ENCODE peak calls at places on chromosome 12, in ten cellular contexts. One of them, this sample, is unnamed.

GRCh38 chr12:807041-807717 is 54.8 kb downstream of the WNK1 start:
- DNase-seq in amniotic stem cell: no peak
- DNase-seq in neural progenitor cell: no peak
- DNase-seq in lung: no peak
- DNase-seq in Caco-2: no peak
- DNase-seq in SW480: no peak
- DNase-seq in RWPE1: no peak
- DNase-seq in stimulated activated CD4-positive, alpha-beta T cell treated with anti-CD3 and anti-CD28 coated beads, Interleukin-12 subunit alpha, Interleukin-12 subunit beta, amount 100 ng/mL, for 4 hours: no peak
- DNase-seq in AG10803: no peak
- DNase-seq in NCI-H748 treated with DMSO at 0.1 percent for 48 hours: no peak
- DNase-seq in this sample: no peak

GRCh38 chr12:82647853-82648252 is 38.9 kb upstream of the TMTC2 start:
- DNase-seq in amniotic stem cell: no peak
- DNase-seq in RWPE1: no peak
- DNase-seq in lung: no peak
- DNase-seq in stimulated activated CD4-positive, alpha-beta T cell treated with anti-CD3 and anti-CD28 coated beads, Interleukin-12 subunit alpha, Interleukin-12 subunit beta, amount 100 ng/mL, for 4 hours: no peak
- DNase-seq in NCI-H748 treated with DMSO at 0.1 percent for 48 hours: no peak
- DNase-seq in Caco-2: no peak
- DNase-seq in SW480: no peak
- DNase-seq in AG10803: no peak
- DNase-seq in neural progenitor cell: no peak
- DNase-seq in this sample: no peak

GRCh38 chr12:101954681-101955080 is 77.3 kb downstream of the DRAM1 start:
- DNase-seq in lung: no peak
- DNase-seq in RWPE1: no peak
- DNase-seq in NCI-H748 treated with DMSO at 0.1 percent for 48 hours: no peak
- DNase-seq in stimulated activated CD4-positive, alpha-beta T cell treated with anti-CD3 and anti-CD28 coated beads, Interleukin-12 subunit alpha, Interleukin-12 subunit beta, amount 100 ng/mL, for 4 hours: no peak
- DNase-seq in Caco-2: peak
- DNase-seq in AG10803: no peak
- DNase-seq in neural progenitor cell: no peak
- DNase-seq in amniotic stem cell: no peak
- DNase-seq in SW480: no peak
- DNase-seq in this sample: no peak

GRCh38 chr12:124636138-124636968 is 68.9 kb upstream of the NCOR2 start:
- DNase-seq in AG10803: peak
- DNase-seq in Caco-2: peak
- DNase-seq in SW480: peak
- DNase-seq in stimulated activated CD4-positive, alpha-beta T cell treated with anti-CD3 and anti-CD28 coated beads, Interleukin-12 subunit alpha, Interleukin-12 subunit beta, amount 100 ng/mL, for 4 hours: peak
- DNase-seq in amniotic stem cell: no peak
- DNase-seq in neural progenitor cell: no peak
- DNase-seq in NCI-H748 treated with DMSO at 0.1 percent for 48 hours: no peak
- DNase-seq in RWPE1: peak
- DNase-seq in lung: no peak
- DNase-seq in this sample: no peak

GRCh38 chr12:101078881-101079280 is 131.2 kb downstream of the SLC5A8 start:
- DNase-seq in RWPE1: no peak
- DNase-seq in amniotic stem cell: no peak
- DNase-seq in NCI-H748 treated with DMSO at 0.1 percent for 48 hours: no peak
- DNase-seq in Caco-2: no peak
- DNase-seq in SW480: no peak
- DNase-seq in AG10803: no peak
- DNase-seq in lung: no peak
- DNase-seq in neural progenitor cell: no peak
- DNase-seq in stimulated activated CD4-positive, alpha-beta T cell treated with anti-CD3 and anti-CD28 coated beads, Interleukin-12 subunit alpha, Interleukin-12 subunit beta, amount 100 ng/mL, for 4 hours: no peak
- DNase-seq in this sample: no peak

GRCh38 chr12:124109760-124110159 is 136.7 kb downstream of the ZNF664 start:
- DNase-seq in amniotic stem cell: no peak
- DNase-seq in stimulated activated CD4-positive, alpha-beta T cell treated with anti-CD3 and anti-CD28 coated beads, Interleukin-12 subunit alpha, Interleukin-12 subunit beta, amount 100 ng/mL, for 4 hours: no peak
- DNase-seq in AG10803: peak
- DNase-seq in neural progenitor cell: peak
- DNase-seq in SW480: peak
- DNase-seq in RWPE1: peak
- DNase-seq in NCI-H748 treated with DMSO at 0.1 percent for 48 hours: no peak
- DNase-seq in lung: no peak
- DNase-seq in Caco-2: peak
- DNase-seq in this sample: no peak

GRCh38 chr12:102900389-102900788 is 16.7 kb downstream of the PAH start:
- DNase-seq in neural progenitor cell: no peak
- DNase-seq in stimulated activated CD4-positive, alpha-beta T cell treated with anti-CD3 and anti-CD28 coated beads, Interleukin-12 subunit alpha, Interleukin-12 subunit beta, amount 100 ng/mL, for 4 hours: no peak
- DNase-seq in RWPE1: no peak
- DNase-seq in SW480: no peak
- DNase-seq in amniotic stem cell: no peak
- DNase-seq in Caco-2: no peak
- DNase-seq in AG10803: no peak
- DNase-seq in lung: no peak
- DNase-seq in NCI-H748 treated with DMSO at 0.1 percent for 48 hours: no peak
- DNase-seq in this sample: no peak

GRCh38 chr12:76024942-76025600 is 6.5 kb downstream of the PHLDA1 start:
- DNase-seq in SW480: peak
- DNase-seq in NCI-H748 treated with DMSO at 0.1 percent for 48 hours: no peak
- DNase-seq in Caco-2: no peak
- DNase-seq in stimulated activated CD4-positive, alpha-beta T cell treated with anti-CD3 and anti-CD28 coated beads, Interleukin-12 subunit alpha, Interleukin-12 subunit beta, amount 100 ng/mL, for 4 hours: no peak
- DNase-seq in neural progenitor cell: no peak
- DNase-seq in RWPE1: peak
- DNase-seq in AG10803: peak
- DNase-seq in lung: no peak
- DNase-seq in amniotic stem cell: peak
- DNase-seq in this sample: no peak

GRCh38 chr12:55816876-55817351 is 610 bp downstream of the SARNP start:
- DNase-seq in RWPE1: peak
- DNase-seq in NCI-H748 treated with DMSO at 0.1 percent for 48 hours: no peak
- DNase-seq in lung: no peak
- DNase-seq in stimulated activated CD4-positive, alpha-beta T cell treated with anti-CD3 and anti-CD28 coated beads, Interleukin-12 subunit alpha, Interleukin-12 subunit beta, amount 100 ng/mL, for 4 hours: no peak
- DNase-seq in neural progenitor cell: peak
- DNase-seq in Caco-2: no peak
- DNase-seq in amniotic stem cell: no peak
- DNase-seq in SW480: no peak
- DNase-seq in AG10803: no peak
- DNase-seq in this sample: no peak

GRCh38 chr12:26112703-26113147 is 12.1 kb downstream of the BHLHE41 start:
- DNase-seq in amniotic stem cell: no peak
- DNase-seq in AG10803: no peak
- DNase-seq in RWPE1: peak
- DNase-seq in lung: no peak
- DNase-seq in Caco-2: peak
- DNase-seq in stimulated activated CD4-positive, alpha-beta T cell treated with anti-CD3 and anti-CD28 coated beads, Interleukin-12 subunit alpha, Interleukin-12 subunit beta, amount 100 ng/mL, for 4 hours: no peak
- DNase-seq in NCI-H748 treated with DMSO at 0.1 percent for 48 hours: peak
- DNase-seq in SW480: peak
- DNase-seq in neural progenitor cell: peak
- DNase-seq in this sample: no peak

GRCh38 chr12:51373222-51373621 is 18.0 kb downstream of the GALNT6 start:
- DNase-seq in NCI-H748 treated with DMSO at 0.1 percent for 48 hours: no peak
- DNase-seq in stimulated activated CD4-positive, alpha-beta T cell treated with anti-CD3 and anti-CD28 coated beads, Interleukin-12 subunit alpha, Interleukin-12 subunit beta, amount 100 ng/mL, for 4 hours: no peak
- DNase-seq in amniotic stem cell: no peak
- DNase-seq in SW480: no peak
- DNase-seq in neural progenitor cell: no peak
- DNase-seq in RWPE1: no peak
- DNase-seq in AG10803: no peak
- DNase-seq in Caco-2: no peak
- DNase-seq in lung: no peak
- DNase-seq in this sample: no peak

GRCh38 chr12:57837779-57838562 is 8.6 kb downstream of the CTDSP2 start:
- DNase-seq in neural progenitor cell: peak
- DNase-seq in stimulated activated CD4-positive, alpha-beta T cell treated with anti-CD3 and anti-CD28 coated beads, Interleukin-12 subunit alpha, Interleukin-12 subunit beta, amount 100 ng/mL, for 4 hours: no peak
- DNase-seq in Caco-2: no peak
- DNase-seq in SW480: no peak
- DNase-seq in lung: peak
- DNase-seq in NCI-H748 treated with DMSO at 0.1 percent for 48 hours: no peak
- DNase-seq in RWPE1: peak
- DNase-seq in AG10803: peak
- DNase-seq in amniotic stem cell: peak
- DNase-seq in this sample: no peak

GRCh38 chr12:98416845-98417244 is 98.5 kb upstream of the TMPO start:
- DNase-seq in lung: no peak
- DNase-seq in Caco-2: peak
- DNase-seq in AG10803: peak
- DNase-seq in RWPE1: peak
- DNase-seq in SW480: peak
- DNase-seq in NCI-H748 treated with DMSO at 0.1 percent for 48 hours: no peak
- DNase-seq in neural progenitor cell: no peak
- DNase-seq in amniotic stem cell: no peak
- DNase-seq in stimulated activated CD4-positive, alpha-beta T cell treated with anti-CD3 and anti-CD28 coated beads, Interleukin-12 subunit alpha, Interleukin-12 subunit beta, amount 100 ng/mL, for 4 hours: no peak
- DNase-seq in this sample: no peak

GRCh38 chr12:18923721-18924120 is 185.8 kb downstream of the CAPZA3 start:
- DNase-seq in neural progenitor cell: no peak
- DNase-seq in lung: no peak
- DNase-seq in Caco-2: no peak
- DNase-seq in amniotic stem cell: no peak
- DNase-seq in stimulated activated CD4-positive, alpha-beta T cell treated with anti-CD3 and anti-CD28 coated beads, Interleukin-12 subunit alpha, Interleukin-12 subunit beta, amount 100 ng/mL, for 4 hours: no peak
- DNase-seq in NCI-H748 treated with DMSO at 0.1 percent for 48 hours: no peak
- DNase-seq in AG10803: no peak
- DNase-seq in RWPE1: no peak
- DNase-seq in SW480: no peak
- DNase-seq in this sample: no peak

GRCh38 chr12:40942326-40942725 is 245.8 kb upstream of the PDZRN4 start:
- DNase-seq in stimulated activated CD4-positive, alpha-beta T cell treated with anti-CD3 and anti-CD28 coated beads, Interleukin-12 subunit alpha, Interleukin-12 subunit beta, amount 100 ng/mL, for 4 hours: no peak
- DNase-seq in RWPE1: no peak
- DNase-seq in NCI-H748 treated with DMSO at 0.1 percent for 48 hours: no peak
- DNase-seq in Caco-2: no peak
- DNase-seq in amniotic stem cell: no peak
- DNase-seq in lung: no peak
- DNase-seq in SW480: no peak
- DNase-seq in AG10803: peak
- DNase-seq in neural progenitor cell: peak
- DNase-seq in this sample: no peak

This sample was measured in GOT3.